ENCODE peak calls at places on chromosomes 5 and 9, in eight cellular contexts. J is K562; B is CD8-positive, alpha-beta T cell; W is HFFc6; I is thoracic aorta; K is progenitor cell of endocrine pancreas; C is fibroblast of lung; E is fibroblast of mammary gland. X is an unnamed sample.

GRCh38 chr9:36893911-36894310 is 140.2 kb downstream of the PAX5 start:
- DNase-seq in B (no peak), C (no peak), I (no peak), J (no peak), K (no peak), E (no peak), W (no peak), X (no peak)

GRCh38 chr5:72920690-72921089 is 35.2 kb upstream of the FCHO2 start:
- DNase-seq in I (no peak), J (no peak), W (peak; percentile 27), B (no peak), C (peak; percentile 23), E (peak; percentile 42), K (no peak), X (no peak)

GRCh38 chr5:100270323-100270771 is 264.8 kb upstream of the FAM174A start:
- DNase-seq in K (no peak), C (peak; percentile 95), W (no peak), E (no peak), J (no peak), I (no peak), B (no peak), X (no peak)

GRCh38 chr9:133876836-133877235 is 115.3 kb downstream of the VAV2 start:
- DNase-seq in I (no peak), J (no peak), K (no peak), B (no peak), E (no peak), C (no peak), W (no peak), X (no peak)

GRCh38 chr5:1054799-1055775 is 46.5 kb downstream of the NKD2 start:
- DNase-seq in K (no peak), E (no peak), J (no peak), W (no peak), C (no peak), I (no peak), B (no peak), X (no peak)

GRCh38 chr5:179165421-179166170 is 105.4 kb downstream of the ZNF354C start:
- DNase-seq in B (no peak), K (no peak), W (no peak), E (no peak), C (no peak), I (no peak), J (no peak), X (no peak)

GRCh38 chr5:82975812-82976211 is 101.4 kb downstream of the TMEM167A start:
- DNase-seq in B (no peak), W (no peak), J (no peak), C (no peak), I (no peak), K (no peak), E (no peak), X (no peak)

GRCh38 chr5:101878190-101878589 is 417.9 kb downstream of the SLCO4C1 start:
- DNase-seq in J (no peak), C (no peak), K (no peak), W (no peak), E (no peak), I (no peak), B (no peak), X (no peak)

GRCh38 chr5:72908666-72909065 is 47.2 kb upstream of the FCHO2 start:
- DNase-seq in J (no peak), K (no peak), I (no peak), E (peak; percentile 68), B (no peak), C (peak; percentile 10), W (no peak), X (no peak)

GRCh38 chr5:14306415-14306814 is 163.3 kb downstream of the TRIO start:
- DNase-seq in I (no peak), K (no peak), W (no peak), E (peak; percentile 36), B (no peak), C (peak; percentile 50), J (no peak), X (no peak)

GRCh38 chr5:9549941-9550340 is 4.1 kb upstream of the SEMA5A start:
- DNase-seq in I (no peak), K (no peak), J (no peak), W (no peak), C (peak; percentile 46), E (peak; percentile 60), B (no peak), X (no peak)

GRCh38 chr5:145531038-145531734 is 304.0 kb downstream of the PRELID2 start:
- DNase-seq in J (no peak), I (no peak), B (no peak), W (peak; percentile 80), E (peak; percentile 72), C (peak; percentile 90), K (no peak), X (no peak)

GRCh38 chr5:57495285-57495684 is 12.7 kb upstream of the ACTBL2 start:
- DNase-seq in W (no peak), J (no peak), I (no peak), E (no peak), B (no peak), C (no peak), K (no peak), X (no peak)

GRCh38 chr9:81685763-81686613 is 3.4 kb downstream of the TLE1 start:
- DNase-seq in B (no peak), C (peak; percentile 55), I (no peak), E (peak; percentile 42), J (no peak), W (peak; percentile 44), K (no peak), X (no peak)

GRCh38 chr5:177604116-177604521 is 4.2 kb downstream of the B4GALT7 start:
- DNase-seq in B (no peak), I (no peak), C (no peak), K (no peak), J (no peak), W (no peak), E (no peak), X (no peak)

GRCh38 chr5:171306785-171307591 is 2.1 kb upstream of the TLX3 start:
- DNase-seq in K (no peak), B (no peak), W (no peak), J (no peak), E (no peak), C (no peak), I (no peak), X (no peak)

GRCh38 chr9:13430717-13431116 is 151.2 kb upstream of the MPDZ start:
- DNase-seq in E (no peak), C (no peak), W (no peak), I (no peak), B (no peak), J (no peak), K (no peak), X (no peak)

GRCh38 chr5:41404757-41405156 is 105.6 kb downstream of the PLCXD3 start:
- DNase-seq in E (no peak), J (no peak), K (no peak), C (peak; percentile 43), W (no peak), B (no peak), I (no peak), X (no peak)

GRCh38 chr5:146107901-146108300 is 2.5 kb upstream of the PLAC8L1 start:
- DNase-seq in K (no peak), E (peak; percentile 39), W (no peak), I (no peak), B (no peak), C (peak; percentile 12), J (no peak), X (no peak)

GRCh38 chr5:175460126-175460525 is 16.1 kb upstream of the DRD1 start:
- DNase-seq in C (no peak), I (no peak), B (no peak), J (no peak), E (no peak), W (peak; percentile 42), K (no peak), X (no peak)
- TF ChIP-seq CTCF in C (peak; percentile 25), I (peak; percentile 16), B (peak; percentile 45), J (no peak), E (peak; percentile 38), W (peak; percentile 73), K (peak; percentile 52), X (peak; percentile 50)

DNA sequence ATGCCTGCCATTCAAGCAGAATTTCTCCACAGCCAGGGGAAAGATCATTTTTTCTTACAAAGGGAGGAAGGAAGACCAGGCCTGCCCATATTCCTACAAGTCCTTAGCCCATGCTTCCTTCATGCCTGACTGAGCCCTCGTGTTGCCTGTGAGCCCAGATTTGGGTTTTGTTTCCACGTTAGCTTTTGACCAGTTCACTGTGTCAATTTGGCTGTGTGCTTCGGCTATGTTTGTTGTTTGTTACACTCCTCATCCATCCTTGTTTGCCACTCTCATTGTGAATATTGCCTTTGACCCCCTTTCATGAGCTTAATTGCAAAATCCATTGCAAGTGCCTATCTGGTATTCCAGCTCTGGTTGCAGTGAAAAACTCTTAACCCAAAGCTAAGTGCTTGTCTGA is 84.7 kb upstream of the RIOK2 start:
- DNase-seq in I (no peak), K (no peak), E (no peak), J (no peak), W (no peak), C (no peak), B (no peak), X (no peak)
- TF ChIP-seq CTCF in I (no peak), K (no peak), E (no peak), J (no peak), W (no peak), C (no peak), B (no peak), X (no peak)

GRCh38 chr9:136626740-136627642 is 35.7 kb upstream of the EGFL7 start:
- DNase-seq in J (peak; percentile 63), W (no peak), B (no peak), E (no peak), C (no peak), I (no peak), K (peak; percentile 75), X (no peak)
- TF ChIP-seq CTCF in J (no peak), W (peak; percentile 25), B (no peak), E (no peak), C (no peak), I (no peak), K (peak; percentile 32), X (no peak)

GRCh38 chr5:75588666-75589065 is 22.6 kb upstream of the ANKDD1B start:
- DNase-seq in K (no peak), W (no peak), J (no peak), B (no peak), C (no peak), I (no peak), E (peak; percentile 12), X (no peak)

DNA sequence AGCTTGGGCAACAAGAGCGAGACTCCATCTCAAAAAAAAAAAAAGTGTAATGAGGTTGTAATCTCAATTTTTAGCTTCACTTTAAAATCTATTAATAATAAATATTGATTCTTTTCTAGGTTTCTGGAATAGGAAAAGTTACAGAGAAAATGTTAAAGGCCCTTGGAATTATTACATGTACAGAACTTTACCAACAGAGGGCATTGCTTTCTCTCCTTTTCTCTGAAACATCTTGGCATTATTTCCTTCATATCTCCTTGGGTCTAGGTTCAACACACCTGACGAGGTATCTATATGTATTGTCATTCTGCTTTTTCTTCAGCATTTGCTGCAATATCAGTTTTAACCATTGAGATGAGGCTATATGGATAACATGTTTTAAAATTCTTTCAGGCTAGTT is 26.6 kb upstream of the ANKDD1B start:
- DNase-seq in J (no peak), C (no peak), E (no peak), B (no peak), W (no peak), K (no peak), I (no peak), X (no peak)
- TF ChIP-seq CTCF in J (no peak), C (no peak), E (peak; percentile 12), B (no peak), W (peak; percentile 67), K (peak; percentile 29), I (no peak), X (no peak)

X was measured in GM13977.